ENCODE peak calls at places on chromosomes 6 and 20, in four cellular contexts. Q, W, L and X are unnamed samples.

GRCh38 chr6:83867527-83868161 is 8.2 kb downstream of the CYB5R4 start:
- DNase-seq in Q (peak), W (no peak), L (no peak), X (no peak)

GRCh38 chr20:23565503-23566056 is 2.7 kb downstream of the CST9L start:
- DNase-seq in Q (no peak), W (no peak), L (no peak), X (no peak)

GRCh38 chr6:122558027-122558426 is 52.2 kb upstream of the PKIB start:
- DNase-seq in Q (no peak), W (no peak), L (no peak), X (no peak)

GRCh38 chr6:1913572-1913971 is 303.9 kb downstream of the FOXC1 start:
- DNase-seq in Q (no peak), W (no peak), L (no peak), X (no peak)

GRCh38 chr6:48068326-48069191 is 42.4 kb downstream of the PTCHD4 start:
- DNase-seq in Q (peak), W (peak), L (no peak), X (no peak)

GRCh38 chr6:2396856-2397640 is 151.6 kb upstream of the GMDS start:
- DNase-seq in Q (no peak), W (no peak), L (no peak), X (no peak)

GRCh38 chr20:32510601-32511357 is 74.4 kb downstream of the NOL4L start:
- DNase-seq in Q (no peak), W (no peak), L (peak), X (peak)

GRCh38 chr20:300345-300744 is 3.0 kb downstream of the ZCCHC3 start:
- DNase-seq in Q (no peak), W (no peak), L (no peak), X (no peak)

GRCh38 chr6:155795173-155795796 is 339.6 kb upstream of the NOX3 start:
- DNase-seq in Q (no peak), W (no peak), L (no peak), X (no peak)

GRCh38 chr6:135853986-135854385 is 2.5 kb downstream of the PDE7B start:
- DNase-seq in Q (no peak), W (no peak), L (no peak), X (no peak)

GRCh38 chr20:34065260-34065659 is 46.8 kb downstream of the EIF2S2 start:
- DNase-seq in Q (no peak), W (no peak), L (no peak), X (no peak)

GRCh38 chr20:51738877-51739447 is 29.2 kb downstream of the ATP9A start:
- DNase-seq in Q (no peak), W (no peak), L (no peak), X (no peak)

GRCh38 chr20:41692479-41693135 is 74.4 kb upstream of the CHD6 start:
- DNase-seq in Q (peak), W (peak), L (peak), X (peak)

GRCh38 chr6:110044093-110044492 is 66.0 kb downstream of the GPR6 start:
- DNase-seq in Q (no peak), W (no peak), L (no peak), X (no peak)

GRCh38 chr20:23021941-23022340 is 13.2 kb upstream of the SSTR4 start:
- DNase-seq in Q (no peak), W (no peak), L (no peak), X (no peak)

GRCh38 chr6:97947841-97948240 is 664.8 kb upstream of the MMS22L start:
- DNase-seq in Q (no peak), W (peak), L (peak), X (no peak)

GRCh38 chr20:1508576-1508975 is 17.4 kb upstream of the SIRPB2 start:
- DNase-seq in Q (no peak), W (no peak), L (no peak), X (no peak)

GRCh38 chr6:169250660-169251059 is 3.0 kb downstream of the THBS2 start:
- DNase-seq in Q (peak), W (no peak), L (no peak), X (no peak)

GRCh38 chr20:40970218-40970617 is 58.4 kb upstream of the TOP1 start:
- DNase-seq in Q (no peak), W (no peak), L (no peak), X (no peak)

GRCh38 chr6:25706314-25707014 is 48.1 kb upstream of the SLC17A4 start:
- DNase-seq in Q (no peak), W (peak), L (peak), X (no peak)

GRCh38 chr6:154432533-154433476 is 76.2 kb upstream of the IPCEF1 start:
- DNase-seq in Q (no peak), W (no peak), L (no peak), X (peak)
- TF ChIP-seq FOXJ3 in Q (no peak), W (no peak), L (no peak), X (no peak)

GRCh38 chr6:77034161-77034560 is 429.1 kb downstream of the HTR1B start:
- DNase-seq in Q (peak), W (no peak), L (no peak), X (no peak)
- TF ChIP-seq FOXJ3 in Q (no peak), W (no peak), L (no peak), X (no peak)

GRCh38 chr6:21870071-21870729 is 276.6 kb downstream of the SOX4 start:
- DNase-seq in Q (no peak), W (no peak), L (no peak), X (no peak)
- TF ChIP-seq FOXJ3 in Q (no peak), W (no peak), L (no peak), X (no peak)

DNA sequence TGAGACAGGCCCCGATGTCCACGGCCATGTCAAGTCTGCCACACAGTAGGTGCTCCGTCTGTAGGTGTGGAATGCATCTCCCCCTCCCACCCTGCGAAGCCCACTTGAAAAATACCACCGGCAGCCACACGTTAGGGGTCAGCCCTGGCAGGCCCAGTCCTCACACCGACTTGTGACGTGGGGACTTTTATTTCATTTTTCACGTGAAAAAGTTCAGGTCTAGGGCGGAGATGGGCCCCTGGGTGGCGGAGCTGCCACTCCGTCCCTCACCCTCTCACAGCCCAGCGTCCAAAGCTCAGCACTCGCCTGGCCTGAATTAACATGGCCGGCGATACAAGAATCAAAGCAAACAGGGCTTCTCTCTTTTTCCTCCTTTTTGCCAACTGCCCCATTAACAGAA is 3.8 kb upstream of the TUBB1 start:
- DNase-seq in Q (no peak), W (no peak), L (no peak), X (no peak)
- TF ChIP-seq FOXJ3 in Q (no peak), W (no peak), L (no peak), X (no peak)